ENCODE peak calls at places on chromosomes 3 and 15, in seven cellular contexts. D is stimulated activated CD8-positive, alpha-beta memory T cell treated with anti-CD3 and anti-CD28 coated beads, Interleukin-7, amount 100 ng/mL, for 4 hours; B is stomach; G is stimulated activated CD4-positive, alpha-beta T cell treated with anti-CD3 and anti-CD28 coated beads, TNF-alpha, amount 100 ng/mL, for 1 hour; W is endothelial cell; I is thoracic aorta; A is left kidney. Q is an unnamed sample.

GRCh38 chr15:31457631-31458526 is 131.2 kb downstream of the KLF13 start:
- DNase-seq in D (no peak), B (peak; percentile 23), W (no peak), G (no peak), A (no peak), I (no peak), Q (peak; percentile 87)

GRCh38 chr3:13349823-13350222 is 70.3 kb downstream of the NUP210 start:
- DNase-seq in A (no peak), D (no peak), W (no peak), G (no peak), I (no peak), B (no peak), Q (no peak)

GRCh38 chr3:114144909-114145688 is 33.8 kb downstream of the DRD3 start:
- DNase-seq in I (peak; percentile 59), G (no peak), A (no peak), W (no peak), B (peak; percentile 28), D (no peak), Q (no peak)

GRCh38 chr3:150237490-150237889 is 170.6 kb upstream of the TSC22D2 start:
- DNase-seq in A (no peak), D (no peak), G (no peak), W (no peak), I (peak; percentile 31), B (no peak), Q (no peak)

GRCh38 chr3:33060609-33061337 is 36.2 kb downstream of the GLB1 start:
- DNase-seq in I (no peak), G (no peak), B (peak; percentile 94), W (no peak), A (no peak), D (no peak), Q (no peak)

GRCh38 chr3:25548836-25549235 is 115.9 kb downstream of the TOP2B start:
- DNase-seq in I (no peak), B (no peak), D (no peak), G (no peak), W (no peak), A (no peak), Q (no peak)

GRCh38 chr3:106518516-106518915 is 649.7 kb upstream of the CBLB start:
- DNase-seq in W (no peak), A (no peak), D (no peak), B (no peak), G (no peak), I (no peak), Q (no peak)

GRCh38 chr15:85430406-85431204 is 50.2 kb downstream of the AKAP13 start:
- DNase-seq in D (no peak), I (no peak), B (no peak), W (no peak), G (no peak), A (no peak), Q (no peak)

GRCh38 chr3:141280086-141280485 is 48.5 kb downstream of the PXYLP1 start:
- DNase-seq in B (no peak), D (no peak), G (no peak), W (no peak), A (no peak), I (no peak), Q (no peak)

GRCh38 chr15:63501256-63502089 is 2.9 kb upstream of the USP3 start:
- DNase-seq in D (no peak), A (peak; percentile 83), W (peak; percentile 33), B (peak; percentile 80), I (peak; percentile 79), G (no peak), Q (peak; percentile 96)

GRCh38 chr3:134974621-134975020 is 179.6 kb downstream of the EPHB1 start:
- DNase-seq in B (no peak), G (no peak), D (no peak), A (no peak), W (peak; percentile 22), I (no peak), Q (no peak)

GRCh38 chr3:45244356-45244755 is 18.3 kb upstream of the TMEM158 start:
- DNase-seq in G (no peak), I (no peak), A (no peak), D (no peak), W (no peak), B (no peak), Q (no peak)

GRCh38 chr15:63712828-63713520 is 115.8 kb downstream of the FBXL22 start:
- DNase-seq in B (no peak), I (no peak), A (no peak), W (no peak), G (no peak), D (no peak), Q (no peak)

GRCh38 chr3:130956281-130956680 is 62.4 kb downstream of the ATP2C1 start:
- DNase-seq in I (no peak), A (no peak), W (no peak), D (no peak), B (no peak), G (no peak), Q (no peak)

GRCh38 chr15:88252441-88252840 is 4.1 kb downstream of the NTRK3 start:
- DNase-seq in I (no peak), G (no peak), B (no peak), D (no peak), W (no peak), A (no peak), Q (peak; percentile 63)

GRCh38 chr3:126287536-126288181 is 69.5 kb downstream of the KLF15 start:
- DNase-seq in I (peak; percentile 24), B (peak; percentile 75), D (no peak), A (peak; percentile 93), W (peak; percentile 43), G (no peak), Q (no peak)

Q was measured in posterior vena cava.